ENCODE peak calls at places on chromosomes 2 and 18, in nine cellular contexts. Y, A, S, L, I, N, V, C and Z are unnamed samples.

GRCh38 chr2:54912305-54912704 is 137.9 kb downstream of the RTN4 start:
- DNase-seq in Y (no peak), A (no peak), S (no peak), L (no peak), I (no peak), N (no peak), V (no peak), C (no peak), Z (no peak)

GRCh38 chr2:36820942-36821605 is 124.6 kb downstream of the VIT start:
- DNase-seq in Y (no peak), A (no peak), S (no peak), L (no peak), I (no peak), N (no peak), V (no peak), C (peak), Z (no peak)

GRCh38 chr2:217703999-217704398 is 298.8 kb downstream of the TNS1 start:
- DNase-seq in Y (no peak), A (no peak), S (no peak), L (no peak), I (no peak), N (no peak), V (no peak), C (no peak), Z (no peak)

GRCh38 chr2:453132-453531 is 165.2 kb upstream of the ALKAL2 start:
- DNase-seq in Y (peak), A (no peak), S (no peak), L (no peak), I (no peak), N (no peak), V (no peak), C (no peak), Z (no peak)

GRCh38 chr18:25233582-25234362 is 118.2 kb downstream of the ZNF521 start:
- DNase-seq in Y (peak), A (no peak), S (no peak), L (no peak), I (no peak), N (no peak), V (no peak), C (no peak), Z (no peak)

GRCh38 chr2:2573658-2574293 is 242.7 kb upstream of the MYT1L start:
- DNase-seq in Y (no peak), A (no peak), S (no peak), L (no peak), I (no peak), N (no peak), V (no peak), C (no peak), Z (peak)

GRCh38 chr2:43152186-43152585 is 74.2 kb downstream of the ZFP36L2 start:
- DNase-seq in Y (no peak), A (no peak), S (no peak), L (no peak), I (no peak), N (no peak), V (no peak), C (no peak), Z (no peak)

GRCh38 chr2:49261791-49262190 is 107.5 kb upstream of the FSHR start:
- DNase-seq in Y (no peak), A (no peak), S (no peak), L (no peak), I (no peak), N (no peak), V (no peak), C (no peak), Z (no peak)

GRCh38 chr2:15952451-15953142 is 12.2 kb downstream of the MYCN start:
- DNase-seq in Y (no peak), A (no peak), S (no peak), L (no peak), I (no peak), N (no peak), V (no peak), C (no peak), Z (no peak)